ENCODE peak calls at places on chromosomes 16 and 17, in five cellular contexts. One of them, this sample, is unnamed.

GRCh38 chr17:38585056-38585804 is 20.5 kb downstream of the SRCIN1 start:
- DNase-seq in B cell: no peak
- DNase-seq in neural progenitor cell: peak; percentile 61
- DNase-seq in non-pigmented ciliary epithelial cell: no peak
- DNase-seq in thoracic aorta: no peak
- DNase-seq in this sample: peak; percentile 8

GRCh38 chr17:58332720-58333395 is 4.3 kb upstream of the TSPOAP1 start:
- DNase-seq in B cell: peak; percentile 69
- DNase-seq in neural progenitor cell: no peak
- DNase-seq in non-pigmented ciliary epithelial cell: no peak
- DNase-seq in thoracic aorta: no peak
- DNase-seq in this sample: no peak

GRCh38 chr17:16593356-16594102 is 24.5 kb upstream of the ZNF287 start:
- DNase-seq in B cell: no peak
- DNase-seq in neural progenitor cell: no peak
- DNase-seq in non-pigmented ciliary epithelial cell: no peak
- DNase-seq in thoracic aorta: no peak
- DNase-seq in this sample: peak; percentile 45

GRCh38 chr17:62392908-62393307 is 12.6 kb downstream of the EFCAB3 start:
- DNase-seq in B cell: no peak
- DNase-seq in neural progenitor cell: no peak
- DNase-seq in non-pigmented ciliary epithelial cell: no peak
- DNase-seq in thoracic aorta: no peak
- DNase-seq in this sample: no peak

GRCh38 chr16:3716831-3717234 is 491 bp downstream of the TRAP1 start:
- DNase-seq in B cell: no peak
- DNase-seq in neural progenitor cell: peak; percentile 63
- DNase-seq in non-pigmented ciliary epithelial cell: no peak
- DNase-seq in thoracic aorta: no peak
- DNase-seq in this sample: peak; percentile 10

GRCh38 chr16:8080817-8081216 is 509.5 kb downstream of the TMEM114 start:
- DNase-seq in B cell: no peak
- DNase-seq in neural progenitor cell: no peak
- DNase-seq in non-pigmented ciliary epithelial cell: no peak
- DNase-seq in thoracic aorta: no peak
- DNase-seq in this sample: no peak

GRCh38 chr16:75267631-75268264 is 16.3 kb upstream of the BCAR1 start:
- DNase-seq in B cell: no peak
- DNase-seq in neural progenitor cell: no peak
- DNase-seq in non-pigmented ciliary epithelial cell: no peak
- DNase-seq in thoracic aorta: no peak
- DNase-seq in this sample: peak; percentile 80

GRCh38 chr17:68593331-68593710 is 7.8 kb downstream of the FAM20A start:
- DNase-seq in B cell: no peak
- DNase-seq in neural progenitor cell: no peak
- DNase-seq in non-pigmented ciliary epithelial cell: no peak
- DNase-seq in thoracic aorta: no peak
- DNase-seq in this sample: no peak

GRCh38 chr17:27269201-27269600 is 24.7 kb upstream of the WSB1 start:
- DNase-seq in B cell: no peak
- DNase-seq in neural progenitor cell: no peak
- DNase-seq in non-pigmented ciliary epithelial cell: no peak
- DNase-seq in thoracic aorta: no peak
- DNase-seq in this sample: no peak

GRCh38 chr16:17527538-17527937 is 56.8 kb upstream of the XYLT1 start:
- DNase-seq in B cell: no peak
- DNase-seq in neural progenitor cell: no peak
- DNase-seq in non-pigmented ciliary epithelial cell: no peak
- DNase-seq in thoracic aorta: no peak
- DNase-seq in this sample: no peak

GRCh38 chr16:61362583-61362982 is 673.7 kb downstream of the CDH8 start:
- DNase-seq in B cell: no peak
- DNase-seq in neural progenitor cell: no peak
- DNase-seq in non-pigmented ciliary epithelial cell: no peak
- DNase-seq in thoracic aorta: no peak
- DNase-seq in this sample: no peak

GRCh38 chr17:29077320-29077719 is 34.4 kb downstream of the PIPOX start:
- DNase-seq in B cell: no peak
- DNase-seq in neural progenitor cell: no peak
- DNase-seq in non-pigmented ciliary epithelial cell: no peak
- DNase-seq in thoracic aorta: no peak
- DNase-seq in this sample: no peak

GRCh38 chr17:16419074-16419928 is 3.9 kb downstream of the TRPV2 start:
- DNase-seq in B cell: no peak
- DNase-seq in neural progenitor cell: no peak
- DNase-seq in non-pigmented ciliary epithelial cell: peak; percentile 75
- DNase-seq in thoracic aorta: no peak
- DNase-seq in this sample: peak; percentile 86

GRCh38 chr17:2547176-2547575 is 35.5 kb upstream of the METTL16 start:
- DNase-seq in B cell: no peak
- DNase-seq in neural progenitor cell: no peak
- DNase-seq in non-pigmented ciliary epithelial cell: no peak
- DNase-seq in thoracic aorta: no peak
- DNase-seq in this sample: peak; percentile 45

GRCh38 chr17:5257124-5257523 is 22.5 kb upstream of the SCIMP start:
- DNase-seq in B cell: no peak
- DNase-seq in neural progenitor cell: no peak
- DNase-seq in non-pigmented ciliary epithelial cell: no peak
- DNase-seq in thoracic aorta: no peak
- DNase-seq in this sample: no peak

GRCh38 chr17:52202572-52202876 is 44.0 kb upstream of the CA10 start:
- DNase-seq in B cell: no peak
- DNase-seq in neural progenitor cell: no peak
- DNase-seq in non-pigmented ciliary epithelial cell: no peak
- DNase-seq in thoracic aorta: no peak
- DNase-seq in this sample: no peak

GRCh38 chr17:58376472-58376921 is 24.5 kb upstream of the SUPT4H1 start:
- DNase-seq in B cell: no peak
- DNase-seq in neural progenitor cell: no peak
- DNase-seq in non-pigmented ciliary epithelial cell: no peak
- DNase-seq in thoracic aorta: no peak
- DNase-seq in this sample: no peak

GRCh38 chr16:85820604-85821372 is 21.3 kb downstream of the COX4I1 start:
- DNase-seq in B cell: no peak
- DNase-seq in neural progenitor cell: no peak
- DNase-seq in non-pigmented ciliary epithelial cell: no peak
- DNase-seq in thoracic aorta: no peak
- DNase-seq in this sample: no peak

GRCh38 chr17:35245196-35245486 is 2.3 kb downstream of the SLFN5 start:
- DNase-seq in B cell: no peak
- DNase-seq in neural progenitor cell: no peak
- DNase-seq in non-pigmented ciliary epithelial cell: peak; percentile 92
- DNase-seq in thoracic aorta: no peak
- DNase-seq in this sample: peak; percentile 89

GRCh38 chr17:73697872-73698271 is 53.6 kb upstream of the SDK2 start:
- DNase-seq in B cell: no peak
- DNase-seq in neural progenitor cell: no peak
- DNase-seq in non-pigmented ciliary epithelial cell: no peak
- DNase-seq in thoracic aorta: no peak
- DNase-seq in this sample: no peak

GRCh38 chr17:32489320-32490100 is 2.7 kb downstream of the CDK5R1 start:
- DNase-seq in B cell: no peak
- DNase-seq in neural progenitor cell: no peak
- DNase-seq in non-pigmented ciliary epithelial cell: no peak
- DNase-seq in thoracic aorta: no peak
- DNase-seq in this sample: no peak

GRCh38 chr17:79741751-79742588 is 11.2 kb downstream of the ENPP7 start:
- DNase-seq in B cell: peak; percentile 74
- DNase-seq in neural progenitor cell: peak; percentile 87
- DNase-seq in non-pigmented ciliary epithelial cell: no peak
- DNase-seq in thoracic aorta: no peak
- DNase-seq in this sample: peak; percentile 70